ENCODE peak calls at places on chromosomes 12 and 14, in six cellular contexts. One of them, this sample, is unnamed.
A peak's percentile ranks its signal among the peaks of the same experiment; 100 is the strongest.

GRCh38 chr14:105249175-105250007 is 1.1 kb downstream of the BTBD6 start:
- DNase-seq in fibroblast of villous mesenchyme: peak; percentile 40
- DNase-seq in EL: peak; percentile 31
- DNase-seq in head of caudate nucleus: no peak
- DNase-seq in amniotic stem cell: no peak
- DNase-seq in GM12864: no peak
- DNase-seq in this sample: peak; percentile 52

GRCh38 chr14:58633831-58634230 is 3.9 kb upstream of the DACT1 start:
- DNase-seq in fibroblast of villous mesenchyme: peak; percentile 16
- DNase-seq in EL: peak; percentile 13
- DNase-seq in head of caudate nucleus: no peak
- DNase-seq in amniotic stem cell: no peak
- DNase-seq in GM12864: no peak
- DNase-seq in this sample: no peak

GRCh38 chr12:68497702-68498101 is 113.0 kb upstream of the RAP1B start:
- DNase-seq in fibroblast of villous mesenchyme: peak; percentile 96
- DNase-seq in EL: peak; percentile 98
- DNase-seq in head of caudate nucleus: no peak
- DNase-seq in amniotic stem cell: no peak
- DNase-seq in GM12864: no peak
- DNase-seq in this sample: no peak

GRCh38 chr12:946656-947055 is 2.8 kb downstream of the RAD52 start:
- DNase-seq in fibroblast of villous mesenchyme: peak; percentile 69
- DNase-seq in EL: peak; percentile 8
- DNase-seq in head of caudate nucleus: no peak
- DNase-seq in amniotic stem cell: no peak
- DNase-seq in GM12864: no peak
- DNase-seq in this sample: no peak

GRCh38 chr14:100640481-100641273 is 53.5 kb upstream of the BEGAIN start:
- DNase-seq in fibroblast of villous mesenchyme: no peak
- DNase-seq in EL: no peak
- DNase-seq in head of caudate nucleus: no peak
- DNase-seq in amniotic stem cell: no peak
- DNase-seq in GM12864: peak; percentile 13
- DNase-seq in this sample: no peak

GRCh38 chr14:76917759-76918175 is 91.6 kb downstream of the LRRC74A start:
- DNase-seq in fibroblast of villous mesenchyme: no peak
- DNase-seq in EL: no peak
- DNase-seq in head of caudate nucleus: peak; percentile 21
- DNase-seq in amniotic stem cell: no peak
- DNase-seq in GM12864: no peak
- DNase-seq in this sample: no peak

GRCh38 chr12:62250671-62251608 is 9.3 kb upstream of the USP15 start:
- DNase-seq in fibroblast of villous mesenchyme: peak; percentile 82
- DNase-seq in EL: peak; percentile 44
- DNase-seq in head of caudate nucleus: no peak
- DNase-seq in amniotic stem cell: no peak
- DNase-seq in GM12864: no peak
- DNase-seq in this sample: no peak

GRCh38 chr12:12916135-12916956 is 25.0 kb downstream of the GPRC5A start:
- DNase-seq in fibroblast of villous mesenchyme: peak; percentile 82
- DNase-seq in EL: peak; percentile 78
- DNase-seq in head of caudate nucleus: peak; percentile 97
- DNase-seq in amniotic stem cell: peak; percentile 33
- DNase-seq in GM12864: peak; percentile 46
- DNase-seq in this sample: peak; percentile 87

GRCh38 chr12:109968032-109968420 is 28.1 kb downstream of the GIT2 start:
- DNase-seq in fibroblast of villous mesenchyme: no peak
- DNase-seq in EL: no peak
- DNase-seq in head of caudate nucleus: no peak
- DNase-seq in amniotic stem cell: no peak
- DNase-seq in GM12864: no peak
- DNase-seq in this sample: no peak

GRCh38 chr12:93127582-93128331 is 198.7 kb upstream of the EEA1 start:
- DNase-seq in fibroblast of villous mesenchyme: peak; percentile 97
- DNase-seq in EL: peak; percentile 76
- DNase-seq in head of caudate nucleus: no peak
- DNase-seq in amniotic stem cell: no peak
- DNase-seq in GM12864: no peak
- DNase-seq in this sample: peak; percentile 69

GRCh38 chr12:10891937-10892336 is 7.9 kb upstream of the PRH1 start:
- DNase-seq in fibroblast of villous mesenchyme: no peak
- DNase-seq in EL: no peak
- DNase-seq in head of caudate nucleus: no peak
- DNase-seq in amniotic stem cell: no peak
- DNase-seq in GM12864: no peak
- DNase-seq in this sample: no peak

GRCh38 chr12:105841880-105842279 is 296.9 kb downstream of the NUAK1 start:
- DNase-seq in fibroblast of villous mesenchyme: no peak
- DNase-seq in EL: no peak
- DNase-seq in head of caudate nucleus: no peak
- DNase-seq in amniotic stem cell: no peak
- DNase-seq in GM12864: no peak
- DNase-seq in this sample: no peak

GRCh38 chr12:13205809-13206559 is 9.5 kb downstream of the EMP1 start:
- DNase-seq in fibroblast of villous mesenchyme: peak; percentile 92
- DNase-seq in EL: peak; percentile 100
- DNase-seq in head of caudate nucleus: no peak
- DNase-seq in amniotic stem cell: peak; percentile 92
- DNase-seq in GM12864: no peak
- DNase-seq in this sample: no peak

GRCh38 chr12:66695130-66695529 is 16.3 kb upstream of the GRIP1 start:
- DNase-seq in fibroblast of villous mesenchyme: no peak
- DNase-seq in EL: no peak
- DNase-seq in head of caudate nucleus: no peak
- DNase-seq in amniotic stem cell: no peak
- DNase-seq in GM12864: no peak
- DNase-seq in this sample: no peak

GRCh38 chr12:74538491-74539258 is 1.0 kb downstream of the ATXN7L3B start:
- DNase-seq in fibroblast of villous mesenchyme: peak; percentile 8
- DNase-seq in EL: peak; percentile 6
- DNase-seq in head of caudate nucleus: no peak
- DNase-seq in amniotic stem cell: no peak
- DNase-seq in GM12864: no peak
- DNase-seq in this sample: no peak

GRCh38 chr12:113165521-113166450 is 16.3 kb downstream of the CFAP73 start:
- DNase-seq in fibroblast of villous mesenchyme: no peak
- DNase-seq in EL: no peak
- DNase-seq in head of caudate nucleus: no peak
- DNase-seq in amniotic stem cell: no peak
- DNase-seq in GM12864: no peak
- DNase-seq in this sample: no peak

GRCh38 chr14:100895411-100895810 is 8.1 kb downstream of the RTL1 start:
- DNase-seq in fibroblast of villous mesenchyme: no peak
- DNase-seq in EL: no peak
- DNase-seq in head of caudate nucleus: no peak
- DNase-seq in amniotic stem cell: no peak
- DNase-seq in GM12864: no peak
- DNase-seq in this sample: no peak

GRCh38 chr14:104423715-104424405 is 155.7 kb upstream of the C14orf180 start:
- DNase-seq in fibroblast of villous mesenchyme: no peak
- DNase-seq in EL: no peak
- DNase-seq in head of caudate nucleus: no peak
- DNase-seq in amniotic stem cell: no peak
- DNase-seq in GM12864: no peak
- DNase-seq in this sample: no peak

GRCh38 chr12:857611-858010 is 91.9 kb downstream of the RAD52 start:
- DNase-seq in fibroblast of villous mesenchyme: peak; percentile 64
- DNase-seq in EL: peak; percentile 84
- DNase-seq in head of caudate nucleus: peak; percentile 28
- DNase-seq in amniotic stem cell: peak; percentile 8
- DNase-seq in GM12864: no peak
- DNase-seq in this sample: no peak

GRCh38 chr12:10163084-10163483 is 8.8 kb downstream of the OLR1 start:
- DNase-seq in fibroblast of villous mesenchyme: no peak
- DNase-seq in EL: no peak
- DNase-seq in head of caudate nucleus: no peak
- DNase-seq in amniotic stem cell: no peak
- DNase-seq in GM12864: no peak
- DNase-seq in this sample: no peak

GRCh38 chr12:65657635-65658034 is 166.6 kb upstream of the HMGA2 start:
- DNase-seq in fibroblast of villous mesenchyme: no peak
- DNase-seq in EL: no peak
- DNase-seq in head of caudate nucleus: no peak
- DNase-seq in amniotic stem cell: no peak
- DNase-seq in GM12864: no peak
- DNase-seq in this sample: no peak

GRCh38 chr14:73712540-73713141 is 1.5 kb downstream of the PNMA1 start:
- DNase-seq in fibroblast of villous mesenchyme: peak; percentile 29
- DNase-seq in EL: peak; percentile 51
- DNase-seq in head of caudate nucleus: no peak
- DNase-seq in amniotic stem cell: no peak
- DNase-seq in GM12864: no peak
- DNase-seq in this sample: peak; percentile 61

GRCh38 chr14:97916100-97916499 is 1118.9 kb downstream of the VRK1 start:
- DNase-seq in fibroblast of villous mesenchyme: no peak
- DNase-seq in EL: no peak
- DNase-seq in head of caudate nucleus: no peak
- DNase-seq in amniotic stem cell: no peak
- DNase-seq in GM12864: no peak
- DNase-seq in this sample: no peak

GRCh38 chr14:22489957-22490950 is 98.8 kb downstream of the DAD1 start:
- DNase-seq in fibroblast of villous mesenchyme: no peak
- DNase-seq in EL: no peak
- DNase-seq in head of caudate nucleus: no peak
- DNase-seq in amniotic stem cell: no peak
- DNase-seq in GM12864: no peak
- DNase-seq in this sample: no peak

GRCh38 chr12:5796171-5797091 is 148.6 kb downstream of the ANO2 start:
- DNase-seq in fibroblast of villous mesenchyme: no peak
- DNase-seq in EL: peak; percentile 40
- DNase-seq in head of caudate nucleus: no peak
- DNase-seq in amniotic stem cell: no peak
- DNase-seq in GM12864: no peak
- DNase-seq in this sample: peak; percentile 82

GRCh38 chr12:93895096-93895460 is 217.9 kb downstream of the CRADD start:
- DNase-seq in fibroblast of villous mesenchyme: no peak
- DNase-seq in EL: peak; percentile 32
- DNase-seq in head of caudate nucleus: no peak
- DNase-seq in amniotic stem cell: no peak
- DNase-seq in GM12864: no peak
- DNase-seq in this sample: peak; percentile 23

GRCh38 chr14:52312872-52313492 is 1.1 kb upstream of the PTGER2 start:
- DNase-seq in fibroblast of villous mesenchyme: peak; percentile 91
- DNase-seq in EL: no peak
- DNase-seq in head of caudate nucleus: no peak
- DNase-seq in amniotic stem cell: no peak
- DNase-seq in GM12864: no peak
- DNase-seq in this sample: no peak

GRCh38 chr12:71029302-71029701 is 108.8 kb upstream of the PTPRR start:
- DNase-seq in fibroblast of villous mesenchyme: no peak
- DNase-seq in EL: no peak
- DNase-seq in head of caudate nucleus: no peak
- DNase-seq in amniotic stem cell: no peak
- DNase-seq in GM12864: no peak
- DNase-seq in this sample: no peak

GRCh38 chr12:51848843-51849735 is 571 bp upstream of the FIGNL2 start:
- DNase-seq in fibroblast of villous mesenchyme: no peak
- DNase-seq in EL: no peak
- DNase-seq in head of caudate nucleus: no peak
- DNase-seq in amniotic stem cell: no peak
- DNase-seq in GM12864: no peak
- DNase-seq in this sample: peak; percentile 76

GRCh38 chr12:47028186-47028585 is 51.2 kb upstream of the PCED1B start:
- DNase-seq in fibroblast of villous mesenchyme: no peak
- DNase-seq in EL: no peak
- DNase-seq in head of caudate nucleus: no peak
- DNase-seq in amniotic stem cell: no peak
- DNase-seq in GM12864: no peak
- DNase-seq in this sample: no peak

GRCh38 chr12:104586325-104587048 is 129.7 kb downstream of the CHST11 start:
- DNase-seq in fibroblast of villous mesenchyme: no peak
- DNase-seq in EL: no peak
- DNase-seq in head of caudate nucleus: no peak
- DNase-seq in amniotic stem cell: no peak
- DNase-seq in GM12864: no peak
- DNase-seq in this sample: no peak

This sample was measured in GM23338.